ENCODE peak calls at places on chromosome 6, in nine cellular contexts. K is Calu3, U is GM20000, Y is heart right ventricle, Q is endodermal cell, V is fibroblast of pulmonary artery, J is MM.1S, O is bronchial epithelial cell, B is fibroblast of mammary gland. Z is an unnamed sample.

GRCh38 chr6:139882977-139883728 is 508.7 kb upstream of the CITED2 start:
- DNase-seq in K (no peak), U (no peak), Y (no peak), Q (peak), V (peak), J (peak), O (no peak), B (peak), Z (no peak)

GRCh38 chr6:57313711-57314471 is 3.5 kb upstream of the PRIM2 start:
- DNase-seq in K (peak), U (no peak), Y (no peak), Q (no peak), V (peak), J (no peak), O (peak), B (peak), Z (peak)

GRCh38 chr6:165573671-165574070 is 89.4 kb downstream of the PDE10A start:
- DNase-seq in K (peak), U (no peak), Y (peak), Q (peak), V (peak), J (no peak), O (peak), B (peak), Z (peak)

GRCh38 chr6:46000905-46001304 is 14.8 kb downstream of the CLIC5 start:
- DNase-seq in K (no peak), U (no peak), Y (no peak), Q (no peak), V (no peak), J (no peak), O (no peak), B (no peak), Z (no peak)

GRCh38 chr6:38676236-38676973 is 26.5 kb downstream of the GLO1 start:
- DNase-seq in K (no peak), U (peak), Y (no peak), Q (no peak), V (no peak), J (peak), O (no peak), B (no peak), Z (no peak)

GRCh38 chr6:134060491-134061106 is 8.2 kb upstream of the SLC2A12 start:
- DNase-seq in K (no peak), U (no peak), Y (no peak), Q (peak), V (peak), J (no peak), O (peak), B (peak), Z (peak)

GRCh38 chr6:34592208-34592952 is 36.3 kb upstream of the SPDEF start:
- DNase-seq in K (no peak), U (no peak), Y (no peak), Q (peak), V (no peak), J (no peak), O (no peak), B (no peak), Z (no peak)

GRCh38 chr6:5190467-5190866 is 70.3 kb downstream of the LYRM4 start:
- DNase-seq in K (no peak), U (no peak), Y (no peak), Q (no peak), V (peak), J (no peak), O (peak), B (peak), Z (peak)

GRCh38 chr6:43077981-43078411 is 1.9 kb downstream of the PTK7 start:
- DNase-seq in K (no peak), U (no peak), Y (no peak), Q (peak), V (peak), J (no peak), O (no peak), B (peak), Z (no peak)

GRCh38 chr6:158205220-158205944 is 37.2 kb downstream of the GTF2H5 start:
- DNase-seq in K (peak), U (no peak), Y (no peak), Q (peak), V (no peak), J (peak), O (no peak), B (no peak), Z (no peak)

GRCh38 chr6:79824231-79824630 is 123.1 kb downstream of the ELOVL4 start:
- DNase-seq in K (no peak), U (no peak), Y (no peak), Q (no peak), V (peak), J (no peak), O (peak), B (peak), Z (peak)

GRCh38 chr6:4613381-4613780 is 162.8 kb upstream of the CDYL start:
- DNase-seq in K (no peak), U (no peak), Y (no peak), Q (no peak), V (no peak), J (no peak), O (no peak), B (no peak), Z (no peak)

GRCh38 chr6:31882344-31882743 is 3.5 kb upstream of the SLC44A4 start:
- DNase-seq in K (no peak), U (no peak), Y (no peak), Q (no peak), V (peak), J (no peak), O (no peak), B (peak), Z (no peak)

GRCh38 chr6:116280161-116280959 is 630 bp upstream of the TSPYL1 start:
- DNase-seq in K (no peak), U (no peak), Y (no peak), Q (no peak), V (peak), J (no peak), O (peak), B (peak), Z (no peak)

GRCh38 chr6:116280960-116281316 is 1.2 kb upstream of the TSPYL1 start:
- DNase-seq in K (no peak), U (no peak), Y (no peak), Q (no peak), V (no peak), J (no peak), O (no peak), B (no peak), Z (no peak)

GRCh38 chr6:116278478-116278822 is 1.3 kb downstream of the TSPYL1 start:
- DNase-seq in K (no peak), U (no peak), Y (no peak), Q (no peak), V (no peak), J (no peak), O (no peak), B (no peak), Z (no peak)

GRCh38 chr6:116278853-116279231 is 888 bp downstream of the TSPYL1 start:
- DNase-seq in K (no peak), U (no peak), Y (peak), Q (no peak), V (peak), J (no peak), O (peak), B (peak), Z (no peak)

GRCh38 chr6:116279232-116280160 is at the start of gene TSPYL1:
- DNase-seq in K (peak), U (peak), Y (peak), Q (peak), V (peak), J (peak), O (peak), B (peak), Z (peak)
- TF ChIP-seq CTCF in K (no peak), U (no peak), Y (no peak), Q (peak), V (no peak), J (peak), O (no peak), B (no peak), Z (no peak)

DNA sequence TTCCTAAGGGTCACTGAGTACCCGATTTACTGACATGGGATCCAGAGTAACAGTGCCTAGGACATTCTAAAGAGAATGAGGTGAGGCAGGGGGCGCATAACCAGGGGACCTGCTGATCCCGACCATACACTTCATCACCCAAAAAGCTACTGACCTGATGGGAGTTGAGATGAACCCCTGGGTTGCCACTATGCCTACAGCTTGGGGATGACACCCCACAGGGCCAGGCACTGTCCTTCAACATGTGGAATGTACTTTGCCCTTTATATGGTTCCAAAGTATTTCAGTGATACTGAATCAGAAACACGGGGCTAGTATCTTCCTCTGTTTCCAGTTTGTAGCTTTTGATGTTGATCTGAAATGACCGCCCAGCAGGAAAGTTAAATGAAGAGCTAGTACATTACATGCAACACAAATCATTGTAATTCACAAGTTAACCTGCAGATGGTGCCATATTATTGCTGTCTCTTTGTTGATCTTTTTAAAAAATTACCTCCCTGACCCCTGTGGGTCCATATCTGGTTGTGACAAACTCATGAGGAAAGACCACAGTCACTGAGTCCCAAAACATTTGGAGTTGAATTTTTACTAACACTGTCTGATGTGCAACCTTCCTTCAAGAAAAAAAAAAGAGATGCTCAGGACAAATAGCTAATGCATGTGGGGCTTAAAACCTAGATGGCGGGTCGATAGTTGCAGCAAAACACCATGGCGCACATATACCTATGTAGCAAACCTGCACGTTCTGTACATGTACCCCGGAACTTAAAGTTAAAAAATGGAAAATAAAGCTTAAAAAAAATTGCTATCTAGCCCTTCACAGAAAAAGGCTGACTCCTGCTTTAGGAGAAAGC is 42.7 kb upstream of the GCNT2 start:
- DNase-seq in K (peak), U (peak), Y (no peak), Q (no peak), V (peak), J (peak), O (peak), B (peak), Z (peak)
- TF ChIP-seq CTCF in K (peak), U (peak), Y (peak), Q (peak), V (peak), J (peak), O (peak), B (peak), Z (peak)

GRCh38 chr6:113994934-113995342 is 24.0 kb upstream of the HDAC2 start:
- DNase-seq in K (peak), U (peak), Y (no peak), Q (peak), V (peak), J (peak), O (peak), B (peak), Z (peak)
- TF ChIP-seq CTCF in K (peak), U (peak), Y (no peak), Q (peak), V (peak), J (peak), O (peak), B (peak), Z (peak)

DNA sequence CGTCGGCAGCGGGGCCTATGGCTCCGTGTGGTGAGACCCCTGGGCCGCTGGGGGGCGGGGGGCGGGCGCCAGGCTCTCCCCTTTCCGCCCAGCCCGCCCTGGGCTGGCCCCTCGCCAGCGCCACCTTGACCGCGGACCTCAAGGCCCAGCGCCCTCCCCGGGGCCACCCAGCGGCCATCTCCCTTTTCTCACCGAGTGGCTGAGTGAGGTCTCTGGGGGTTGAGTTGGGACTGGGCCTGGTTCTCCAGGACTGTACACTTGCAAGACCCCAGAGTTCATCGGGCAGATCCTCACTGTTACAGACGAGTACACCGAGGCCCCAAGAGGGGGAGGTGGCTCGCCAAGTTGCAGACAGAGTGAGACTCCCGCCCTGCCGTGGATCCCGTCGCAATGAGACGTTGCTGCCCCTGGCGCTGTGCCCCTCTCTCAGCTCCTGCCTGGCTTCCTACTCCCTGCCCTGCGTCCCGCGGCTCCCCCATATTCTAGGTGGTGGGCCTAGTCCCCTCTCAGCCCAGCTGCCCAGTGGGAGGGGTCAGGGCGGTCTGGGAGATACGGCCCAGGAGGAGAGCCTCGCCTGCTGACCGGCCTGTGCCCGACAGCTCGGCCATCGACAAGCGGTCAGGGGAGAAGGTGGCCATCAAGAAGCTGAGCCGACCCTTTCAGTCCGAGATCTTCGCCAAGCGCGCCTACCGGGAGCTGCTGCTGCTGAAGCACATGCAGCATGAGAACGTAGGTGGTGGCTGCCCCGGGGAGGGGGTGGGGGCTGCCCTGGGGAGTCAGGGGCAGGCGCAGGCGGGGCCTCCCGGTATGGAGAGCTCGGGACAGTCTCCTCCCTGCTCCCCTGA is 581 bp downstream of the MAPK13 start:
- DNase-seq in K (peak), U (peak), Y (no peak), Q (peak), V (peak), J (peak), O (no peak), B (peak), Z (peak)
- TF ChIP-seq CTCF in K (peak), U (no peak), Y (no peak), Q (peak), V (no peak), J (peak), O (peak), B (no peak), Z (no peak)

GRCh38 chr6:117776441-117776840 is 101.2 kb downstream of the NUS1 start:
- DNase-seq in K (no peak), U (no peak), Y (no peak), Q (no peak), V (no peak), J (no peak), O (peak), B (peak), Z (peak)
- TF ChIP-seq CTCF in K (no peak), U (peak), Y (no peak), Q (peak), V (peak), J (peak), O (peak), B (peak), Z (peak)

GRCh38 chr6:14240411-14241166 is 123.0 kb downstream of the CD83 start:
- DNase-seq in K (no peak), U (no peak), Y (no peak), Q (no peak), V (no peak), J (peak), O (no peak), B (no peak), Z (no peak)
- TF ChIP-seq CTCF in K (no peak), U (no peak), Y (no peak), Q (no peak), V (no peak), J (no peak), O (no peak), B (no peak), Z (no peak)